ENCODE peak calls at places on chromosomes 6 and 20, in ten cellular contexts. I is effector memory CD4-positive, alpha-beta T cell; K is adrenal gland; H is CD8-positive, alpha-beta T cell; X is MM.1S; B is heart right ventricle; E is psoas muscle; Z is gastrocnemius medialis; V is right lobe of liver; M is sigmoid colon. N is an unnamed sample. For H3K4me1, the result is how much of the 10 kb centered on the place peaks cover.

GRCh38 chr6:25404094-25404493 is 124.9 kb downstream of the CARMIL1 start:
- DNase-seq in K (no peak), X (peak), B (no peak), V (no peak), I (no peak), H (no peak), Z (no peak), E (no peak), M (no peak), N (no peak)

GRCh38 chr6:1789092-1789491 is 179.4 kb downstream of the FOXC1 start:
- DNase-seq in H (no peak), K (no peak), V (no peak), M (no peak), I (no peak), E (no peak), Z (no peak), B (no peak), X (no peak), N (no peak)

GRCh38 chr20:56778765-56779195 is 149.7 kb downstream of the TFAP2C start:
- DNase-seq in B (no peak), V (peak), E (no peak), X (no peak), H (no peak), M (no peak), K (peak), Z (no peak), I (no peak), N (no peak)

GRCh38 chr20:57216669-57217068 is 49.8 kb downstream of the BMP7 start:
- DNase-seq in I (no peak), Z (no peak), X (no peak), H (no peak), B (no peak), V (no peak), E (no peak), M (no peak), K (no peak), N (no peak)

GRCh38 chr6:8041933-8042583 is 22.1 kb downstream of the BLOC1S5 start:
- DNase-seq in K (no peak), E (no peak), Z (no peak), H (no peak), B (no peak), M (no peak), I (no peak), X (no peak), V (no peak), N (no peak)

GRCh38 chr6:96212076-96212475 is 196.3 kb downstream of the FUT9 start:
- DNase-seq in M (no peak), X (no peak), K (no peak), I (no peak), V (no peak), B (no peak), Z (no peak), E (no peak), H (no peak), N (no peak)

GRCh38 chr6:19891446-19891845 is 54.3 kb downstream of the ID4 start:
- DNase-seq in E (no peak), Z (no peak), H (no peak), K (no peak), M (no peak), I (no peak), X (no peak), B (no peak), V (no peak), N (no peak)

GRCh38 chr20:22449115-22449973 is 135.0 kb downstream of the FOXA2 start:
- DNase-seq in I (no peak), V (peak), H (no peak), K (peak), B (no peak), E (no peak), M (no peak), Z (no peak), X (no peak), N (no peak)

GRCh38 chr20:59810376-59811187 is 122.9 kb downstream of the SYCP2 start:
- DNase-seq in H (no peak), B (no peak), I (no peak), X (no peak), E (no peak), M (no peak), V (no peak), K (no peak), Z (no peak), N (no peak)

GRCh38 chr20:49186535-49187329 is 1.4 kb downstream of the STAU1 start:
- DNase-seq in M (peak), V (peak), I (peak), E (peak), Z (peak), K (peak), H (peak), X (peak), B (no peak), N (peak)

GRCh38 chr6:168260385-168260987 is 59.1 kb downstream of the DACT2 start:
- DNase-seq in Z (no peak), B (no peak), K (no peak), H (no peak), E (no peak), X (no peak), V (no peak), M (no peak), I (no peak), N (no peak)

GRCh38 chr6:66568271-66568670 is 861.2 kb upstream of the EYS start:
- DNase-seq in E (no peak), M (no peak), Z (no peak), K (no peak), X (no peak), V (no peak), H (no peak), I (no peak), B (no peak), N (no peak)

GRCh38 chr6:113565306-113565705 is 291.8 kb upstream of the MARCKS start:
- DNase-seq in B (no peak), H (no peak), I (no peak), E (no peak), M (no peak), K (no peak), X (no peak), Z (no peak), V (no peak), N (no peak)

GRCh38 chr20:48679603-48680002 is 148.2 kb downstream of the PREX1 start:
- DNase-seq in X (no peak), V (no peak), E (no peak), H (no peak), Z (no peak), M (no peak), B (no peak), K (peak), I (no peak), N (peak)

GRCh38 chr20:36173451-36173933 is 19.0 kb downstream of the EPB41L1 start:
- DNase-seq in X (no peak), Z (no peak), M (no peak), B (no peak), K (peak), E (no peak), V (no peak), H (no peak), I (no peak), N (no peak)

GRCh38 chr6:3825331-3825831 is 23.8 kb upstream of the FAM50B start:
- DNase-seq in X (no peak), E (peak), V (peak), K (no peak), H (no peak), M (peak), B (peak), Z (peak), I (no peak), N (no peak)

GRCh38 chr20:44646023-44646640 is 5.4 kb downstream of the ADA start:
- DNase-seq in H (peak), K (no peak), M (no peak), X (peak), V (no peak), E (no peak), Z (no peak), I (no peak), B (no peak), N (peak)

GRCh38 chr6:141265748-141266647 is 866.7 kb upstream of the GJE1 start:
- DNase-seq in Z (no peak), H (no peak), B (no peak), X (peak), K (no peak), V (no peak), I (no peak), E (no peak), M (no peak), N (no peak)

DNA sequence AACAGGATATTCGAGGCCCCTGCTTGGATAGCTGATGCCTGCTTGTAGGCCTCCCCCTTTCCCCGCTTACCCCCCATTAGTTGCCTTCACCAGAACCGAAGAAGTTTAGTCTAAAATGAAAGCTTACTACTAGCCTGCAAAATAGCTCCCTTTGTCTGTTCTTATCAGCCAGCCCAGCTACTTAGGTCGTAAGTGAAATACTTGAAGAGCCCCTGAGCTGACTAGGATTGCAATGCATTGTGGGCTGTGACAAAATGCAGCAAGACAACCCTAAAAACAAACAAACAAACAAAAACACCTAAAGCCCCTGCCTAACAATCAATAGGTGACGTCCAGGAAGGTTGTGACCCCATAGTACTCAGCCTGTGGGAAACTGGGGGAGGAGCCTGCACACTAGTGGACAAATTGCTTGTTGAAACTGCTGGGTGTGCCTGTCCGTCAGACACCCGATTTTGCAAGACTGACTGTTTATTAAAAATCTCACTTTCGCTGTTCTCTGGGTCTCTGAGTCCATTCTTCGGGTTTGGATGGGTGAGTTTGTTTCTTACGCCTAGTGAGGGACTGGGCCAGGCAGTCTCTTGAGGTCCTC is 104.9 kb upstream of the DUSP22 start:
- DNase-seq in V (no peak), B (no peak), X (no peak), M (no peak), K (no peak), I (no peak), Z (no peak), H (peak), E (no peak), N (no peak)
- H3K4me1 ChIP-seq in V (under half), B (under half), X (under half), M (under half), K (under half), I (under half), Z (under half), H (under half), E (under half), N (half or more)

GRCh38 chr6:89458720-89459119 is 25.8 kb downstream of the ANKRD6 start:
- DNase-seq in H (no peak), K (no peak), I (no peak), B (no peak), M (no peak), E (no peak), V (no peak), Z (no peak), X (no peak), N (no peak)

GRCh38 chr6:89459501-89459900 is 26.5 kb downstream of the ANKRD6 start:
- DNase-seq in H (no peak), X (no peak), Z (no peak), E (no peak), B (no peak), K (no peak), M (no peak), V (no peak), I (no peak), N (no peak)

GRCh38 chr6:89449182-89449581 is 16.2 kb downstream of the ANKRD6 start:
- DNase-seq in X (no peak), Z (no peak), B (no peak), K (no peak), M (no peak), V (no peak), H (no peak), E (no peak), I (no peak), N (no peak)

GRCh38 chr6:89452269-89452668 is 19.3 kb downstream of the ANKRD6 start:
- DNase-seq in X (no peak), K (no peak), M (no peak), V (no peak), Z (no peak), I (no peak), E (no peak), B (no peak), H (no peak), N (no peak)

DNA sequence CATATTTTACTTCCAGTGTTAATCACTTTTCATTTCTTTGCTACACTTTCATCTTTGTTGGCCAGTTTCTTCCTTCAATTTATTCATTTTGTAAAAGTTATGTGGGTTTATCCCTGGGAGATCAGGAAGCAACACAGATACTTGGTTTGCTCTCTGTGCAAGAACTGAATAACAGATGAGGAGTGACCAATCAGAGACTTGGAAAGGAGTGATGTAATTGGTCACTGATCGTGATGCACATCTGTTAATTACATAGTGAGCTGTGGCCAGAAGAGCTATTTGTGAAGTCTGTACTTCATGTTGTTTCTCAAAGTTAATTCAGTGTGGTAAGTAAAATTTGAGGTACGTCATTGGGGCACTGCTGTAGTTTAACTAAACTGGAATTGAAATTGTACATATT is 21.3 kb downstream of the ANKRD6 start:
- DNase-seq in V (no peak), M (no peak), E (no peak), X (no peak), K (no peak), I (no peak), B (no peak), H (no peak), Z (no peak), N (no peak)
- H3K4me1 ChIP-seq in V (under half), M (under half), E (under half), X (under half), K (under half), I (under half), B (under half), H (under half), Z (under half), N (under half)

GRCh38 chr6:42226251-42227143 is 8.8 kb upstream of the MRPS10 start:
- DNase-seq in H (no peak), X (no peak), V (peak), Z (no peak), E (no peak), M (no peak), K (no peak), B (no peak), I (no peak), N (no peak)

GRCh38 chr6:42227173-42227850 is 9.7 kb upstream of the MRPS10 start:
- DNase-seq in Z (no peak), M (no peak), X (no peak), E (no peak), H (no peak), K (no peak), V (no peak), I (no peak), B (no peak), N (no peak)

GRCh38 chr6:42224222-42225042 is 6.8 kb upstream of the MRPS10 start:
- DNase-seq in M (no peak), B (no peak), H (no peak), K (no peak), I (no peak), E (no peak), Z (no peak), V (no peak), X (no peak), N (no peak)

GRCh38 chr6:42225419-42225818 is 7.8 kb upstream of the MRPS10 start:
- DNase-seq in M (no peak), I (no peak), B (no peak), E (no peak), K (no peak), H (no peak), Z (no peak), V (no peak), X (no peak), N (no peak)

GRCh38 chr6:42225043-42225368 is 7.3 kb upstream of the MRPS10 start:
- DNase-seq in Z (no peak), M (no peak), V (no peak), X (no peak), B (no peak), H (no peak), I (no peak), E (no peak), K (no peak), N (no peak)
- H3K4me1 ChIP-seq in Z (under half), M (under half), V (under half), X (under half), B (under half), H (under half), I (under half), E (under half), K (under half), N (under half)

GRCh38 chr6:161230339-161230738 is 43.5 kb downstream of the AGPAT4 start:
- DNase-seq in I (no peak), K (no peak), X (no peak), V (no peak), B (no peak), Z (no peak), H (no peak), E (no peak), M (no peak), N (no peak)
- H3K4me1 ChIP-seq in I (under half), K (under half), X (under half), V (under half), B (under half), Z (under half), H (under half), E (under half), M (half or more), N (under half)